ENCODE peak calls at places on chromosomes 4 and X, in seven cellular contexts. D is GM12878, P is GM12891, H is spleen, E is transverse colon, O is GM12892, J is prostate gland. B is an unnamed sample.
A peak's percentile ranks its signal among the peaks of the same experiment; 100 is the strongest.

GRCh38 chr4:76639292-76639691 is 204.3 kb downstream of the SHROOM3 start:
- DNase-seq in D (no peak), P (no peak), H (no peak), E (no peak), O (no peak), J (no peak), B (no peak)

GRCh38 chrX:151750511-151750910 is 16.0 kb downstream of the CNGA2 start:
- DNase-seq in D (no peak), P (no peak), H (peak; percentile 38), E (no peak), O (no peak), J (no peak), B (no peak)

GRCh38 chrX:13923289-13923688 is 106.4 kb upstream of the GPM6B start:
- DNase-seq in D (no peak), P (no peak), H (no peak), E (no peak), O (no peak), J (no peak), B (no peak)

GRCh38 chrX:97215166-97215565 is 331.5 kb downstream of the RPA4 start:
- DNase-seq in D (no peak), P (no peak), H (no peak), E (no peak), O (no peak), J (no peak), B (no peak)

GRCh38 chrX:136665258-136665900 is 17.4 kb downstream of the CD40LG start:
- DNase-seq in D (no peak), P (no peak), H (no peak), E (no peak), O (no peak), J (no peak), B (no peak)

GRCh38 chrX:130772313-130773140 is 130.5 kb downstream of the ENOX2 start:
- DNase-seq in D (no peak), P (no peak), H (no peak), E (no peak), O (no peak), J (peak; percentile 3), B (no peak)

GRCh38 chr4:69773443-69773842 is 13.0 kb upstream of the SULT1B1 start:
- DNase-seq in D (no peak), P (no peak), H (no peak), E (no peak), O (no peak), J (no peak), B (no peak)

GRCh38 chrX:44669626-44670025 is 127.0 kb upstream of the FUNDC1 start:
- DNase-seq in D (no peak), P (no peak), H (no peak), E (no peak), O (no peak), J (no peak), B (no peak)

GRCh38 chr4:87089368-87089767 is 131.1 kb downstream of the KLHL8 start:
- DNase-seq in D (no peak), P (no peak), H (no peak), E (no peak), O (no peak), J (peak; percentile 54), B (no peak)

DNA sequence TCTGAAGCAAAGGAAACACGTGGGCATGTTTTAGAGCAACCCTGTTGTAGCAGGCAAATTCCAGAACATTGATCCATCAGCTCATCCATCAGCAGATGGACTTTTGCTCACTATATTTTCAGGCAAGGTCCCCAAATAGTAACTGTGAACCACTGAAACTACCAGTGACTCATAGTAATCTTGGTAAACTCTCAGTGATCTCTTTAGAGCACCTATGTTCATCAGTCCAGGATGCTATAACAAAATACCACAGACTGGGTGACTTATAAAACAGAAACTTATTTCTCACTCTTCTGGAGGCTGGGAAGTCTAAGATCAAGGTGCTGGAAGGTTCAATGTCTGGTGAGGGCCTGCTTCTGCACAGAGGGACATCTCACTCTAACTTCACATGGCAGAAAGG is 28.9 kb upstream of the BTC start:
- DNase-seq in D (no peak), P (no peak), H (no peak), E (no peak), O (no peak), J (no peak), B (no peak)
- TF ChIP-seq POLR2AphosphoS5 in D (no peak), P (no peak), H (no peak), E (no peak), O (no peak), J (no peak), B (no peak)

GRCh38 chr4:57113870-57114269 is 3.7 kb upstream of the IGFBP7 start:
- DNase-seq in D (no peak), P (no peak), H (no peak), E (no peak), O (no peak), J (no peak), B (no peak)

GRCh38 chr4:57109530-57109846 is 697 bp downstream of the IGFBP7 start:
- DNase-seq in D (no peak), P (no peak), H (no peak), E (no peak), O (no peak), J (no peak), B (no peak)

GRCh38 chr4:57114973-57115372 is 4.8 kb upstream of the IGFBP7 start:
- DNase-seq in D (no peak), P (no peak), H (no peak), E (no peak), O (no peak), J (no peak), B (no peak)

GRCh38 chr4:57109847-57110634 is at the start of gene IGFBP7:
- DNase-seq in D (no peak), P (peak; percentile 40), H (peak; percentile 86), E (peak; percentile 61), O (peak; percentile 25), J (no peak), B (no peak)

DNA sequence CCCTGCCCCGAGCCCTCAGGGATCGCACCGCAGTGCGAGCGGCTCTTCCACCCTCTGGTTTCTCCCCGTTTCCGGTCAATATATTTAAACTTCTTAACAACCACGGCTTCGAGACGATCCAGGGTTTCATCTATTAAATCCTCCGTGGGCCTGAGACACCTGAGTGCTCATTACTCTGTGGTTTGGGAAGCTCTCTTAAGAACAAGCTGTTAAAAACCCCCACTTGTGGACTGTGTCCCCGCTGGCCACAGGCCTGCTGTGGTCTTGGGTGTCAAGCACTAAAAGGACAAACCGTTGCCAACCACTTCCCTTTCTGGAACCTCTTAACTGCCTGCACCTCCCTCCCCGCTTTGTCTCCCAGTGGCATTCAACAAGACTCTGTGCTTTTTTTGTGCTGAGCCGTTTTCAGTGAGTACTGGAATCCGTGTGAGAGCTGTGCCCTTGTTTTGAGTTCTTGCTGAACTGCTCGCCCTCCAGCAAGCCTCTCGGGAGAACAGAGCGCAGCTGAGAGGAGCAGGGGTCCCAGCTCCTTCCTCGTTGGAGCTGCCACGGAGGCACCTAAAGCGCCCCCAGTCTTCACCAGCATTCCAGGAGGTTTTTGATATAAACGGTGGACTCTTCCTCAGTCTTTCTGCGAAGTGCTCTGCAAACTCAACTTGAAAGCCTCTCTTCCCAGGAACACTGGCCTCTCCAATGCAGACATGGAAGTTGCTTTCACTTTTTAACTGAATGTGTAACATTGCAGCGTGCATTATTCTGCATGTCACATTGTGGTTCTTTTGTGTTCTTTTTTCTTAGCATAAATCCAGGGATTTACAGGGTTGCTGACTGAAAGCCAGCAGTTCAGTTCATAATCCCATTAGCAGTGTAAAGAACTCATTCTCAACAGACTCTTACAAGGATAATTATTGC is 706 bp upstream of the IGFBP7 start:
- DNase-seq in D (no peak), P (peak; percentile 19), H (peak; percentile 79), E (peak; percentile 30), O (peak; percentile 19), J (peak; percentile 29), B (no peak)
- TF ChIP-seq POLR2A in D (no peak), P (no peak), H (no peak), E (no peak), O (no peak), J (no peak), B (no peak)

GRCh38 chr4:45064741-45065140 is 338.4 kb upstream of the GNPDA2 start:
- DNase-seq in D (no peak), P (no peak), H (no peak), E (no peak), O (no peak), J (no peak), B (no peak)
- TF ChIP-seq POLR2AphosphoS5 in D (no peak), P (no peak), H (no peak), E (no peak), O (no peak), J (no peak), B (no peak)

DNA sequence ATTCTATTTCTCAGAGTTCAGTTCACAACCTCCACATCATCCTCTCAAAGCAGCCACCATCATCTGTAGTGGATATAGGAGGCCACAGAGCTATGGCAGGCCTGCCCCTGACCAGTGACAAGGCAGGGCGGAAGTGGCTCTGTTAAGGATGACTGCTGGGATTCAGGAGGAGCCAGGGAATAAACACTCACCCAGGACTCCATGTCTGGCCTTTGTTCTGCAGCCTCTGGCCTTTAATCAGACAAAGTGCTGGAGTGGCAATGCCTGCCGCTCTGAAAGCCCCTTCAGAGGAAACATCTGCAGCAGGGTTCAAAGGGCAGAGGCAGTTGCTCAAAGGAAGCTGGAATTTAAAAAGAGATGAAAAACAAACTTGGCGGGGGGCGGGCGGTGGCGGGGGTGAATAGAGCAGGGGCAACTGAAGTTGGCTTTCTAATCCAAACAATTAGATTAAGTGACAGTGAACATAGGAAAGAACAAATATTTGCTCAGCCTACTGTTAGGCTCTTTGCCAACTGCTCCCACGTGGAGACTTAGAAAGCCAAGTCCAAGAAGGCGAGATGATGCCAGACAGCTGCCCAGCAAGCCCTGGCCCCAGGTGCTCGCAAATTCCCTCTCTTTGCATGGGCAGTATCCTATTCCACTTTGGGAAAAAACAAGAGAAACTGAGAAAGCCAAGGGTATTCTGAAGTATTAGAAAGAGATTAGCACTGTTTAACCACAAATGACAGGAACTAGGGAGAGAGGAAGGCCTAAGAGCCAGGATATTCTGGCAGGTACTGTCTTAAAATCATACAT is 5.5 kb downstream of the MPP1 start:
- DNase-seq in D (no peak), P (no peak), H (no peak), E (peak; percentile 33), O (no peak), J (peak; percentile 37), B (no peak)
- TF ChIP-seq POLR2A in D (no peak), P (no peak), H (no peak), E (no peak), O (no peak), J (no peak), B (no peak)

GRCh38 chrX:74343327-74343969 is 39.5 kb downstream of the ZCCHC13 start:
- DNase-seq in D (no peak), P (no peak), H (no peak), E (no peak), O (no peak), J (no peak), B (no peak)
- TF ChIP-seq POLR2AphosphoS5 in D (no peak), P (no peak), H (no peak), E (no peak), O (no peak), J (no peak), B (no peak)

GRCh38 chr4:40515037-40515397 is 114.6 kb downstream of the RBM47 start:
- DNase-seq in D (no peak), P (no peak), H (no peak), E (no peak), O (no peak), J (peak; percentile 20), B (no peak)

GRCh38 chr4:40515398-40516293 is 114.0 kb downstream of the RBM47 start:
- DNase-seq in D (peak; percentile 95), P (peak; percentile 54), H (no peak), E (peak; percentile 86), O (peak; percentile 50), J (no peak), B (no peak)

GRCh38 chr4:40514409-40515025 is 115.1 kb downstream of the RBM47 start:
- DNase-seq in D (no peak), P (no peak), H (no peak), E (peak; percentile 87), O (no peak), J (peak; percentile 81), B (no peak)

GRCh38 chr4:40507977-40508376 is 121.7 kb downstream of the RBM47 start:
- DNase-seq in D (no peak), P (no peak), H (no peak), E (peak; percentile 71), O (no peak), J (no peak), B (no peak)

GRCh38 chr4:40511017-40511614 is 118.5 kb downstream of the RBM47 start:
- DNase-seq in D (no peak), P (no peak), H (no peak), E (no peak), O (no peak), J (peak; percentile 34), B (no peak)
- TF ChIP-seq POLR2A in D (no peak), P (no peak), H (no peak), E (no peak), O (no peak), J (no peak), B (no peak)